ENCODE peak calls at places on chromosomes 6 and 20, in nine cellular contexts. R, H, K, Q, X, S, P, J and D are unnamed samples.

GRCh38 chr6:100173211-100173610 is 179.2 kb upstream of the MCHR2 start:
- DNase-seq in R (no peak), H (no peak), K (no peak), Q (no peak), X (no peak), S (no peak), P (no peak), J (no peak), D (no peak)

GRCh38 chr6:33597551-33598322 is 17.7 kb upstream of the BAK1 start:
- DNase-seq in R (no peak), H (no peak), K (no peak), Q (no peak), X (no peak), S (no peak), P (no peak), J (no peak), D (no peak)

GRCh38 chr20:50701055-50701963 is 10.0 kb upstream of the RIPOR3 start:
- DNase-seq in R (no peak), H (no peak), K (no peak), Q (no peak), X (no peak), S (peak; percentile 68), P (no peak), J (no peak), D (no peak)

GRCh38 chr6:161057103-161058091 is 65.8 kb downstream of the MAP3K4 start:
- DNase-seq in R (no peak), H (no peak), K (no peak), Q (no peak), X (no peak), S (no peak), P (no peak), J (no peak), D (no peak)

GRCh38 chr6:70520575-70520974 is 46.2 kb upstream of the SDHAF4 start:
- DNase-seq in R (peak; percentile 15), H (no peak), K (no peak), Q (peak; percentile 38), X (no peak), S (peak; percentile 3), P (no peak), J (no peak), D (no peak)

GRCh38 chr6:89047473-89047872 is 33.1 kb upstream of the PNRC1 start:
- DNase-seq in R (no peak), H (no peak), K (no peak), Q (no peak), X (no peak), S (peak; percentile 65), P (no peak), J (no peak), D (no peak)

GRCh38 chr6:30724906-30725667 is 4.9 kb downstream of the TUBB start:
- DNase-seq in R (no peak), H (no peak), K (no peak), Q (peak; percentile 42), X (no peak), S (no peak), P (no peak), J (no peak), D (no peak)

GRCh38 chr6:161635975-161636374 is 362.1 kb upstream of the AGPAT4 start:
- DNase-seq in R (no peak), H (no peak), K (no peak), Q (no peak), X (no peak), S (no peak), P (no peak), J (no peak), D (no peak)

GRCh38 chr20:45407783-45408645 is at the start of gene DBNDD2:
- DNase-seq in R (no peak), H (no peak), K (no peak), Q (no peak), X (no peak), S (no peak), P (no peak), J (no peak), D (no peak)

GRCh38 chr20:63955281-63955845 is 853 bp downstream of the UCKL1 start:
- DNase-seq in R (no peak), H (no peak), K (peak; percentile 84), Q (peak; percentile 33), X (no peak), S (peak; percentile 36), P (no peak), J (no peak), D (no peak)

GRCh38 chr6:153129873-153130514 is 1.1 kb downstream of the RGS17 start:
- DNase-seq in R (no peak), H (no peak), K (no peak), Q (no peak), X (no peak), S (no peak), P (no peak), J (no peak), D (no peak)

GRCh38 chr6:87407896-87408720 is at the start of gene CFAP206:
- DNase-seq in R (peak; percentile 80), H (peak; percentile 51), K (peak; percentile 93), Q (peak; percentile 90), X (peak; percentile 26), S (peak; percentile 84), P (peak; percentile 69), J (peak; percentile 40), D (peak; percentile 84)

GRCh38 chr6:157271441-157271840 is 51.9 kb downstream of the TMEM242 start:
- DNase-seq in R (no peak), H (no peak), K (no peak), Q (no peak), X (no peak), S (no peak), P (no peak), J (no peak), D (no peak)

GRCh38 chr6:162468326-162468725 is 259.2 kb downstream of the PRKN start:
- DNase-seq in R (no peak), H (no peak), K (no peak), Q (no peak), X (no peak), S (no peak), P (no peak), J (no peak), D (no peak)

GRCh38 chr6:44151348-44152108 is 7.1 kb upstream of the CAPN11 start:
- DNase-seq in R (peak; percentile 67), H (no peak), K (peak; percentile 94), Q (no peak), X (no peak), S (peak; percentile 71), P (peak; percentile 48), J (no peak), D (peak; percentile 86)

GRCh38 chr6:96948631-96949030 is 24.1 kb downstream of the KLHL32 start:
- DNase-seq in R (no peak), H (no peak), K (no peak), Q (no peak), X (no peak), S (no peak), P (no peak), J (no peak), D (no peak)

GRCh38 chr20:10586296-10586695 is 87.5 kb downstream of the JAG1 start:
- DNase-seq in R (no peak), H (no peak), K (no peak), Q (no peak), X (no peak), S (no peak), P (no peak), J (no peak), D (no peak)

GRCh38 chr6:158000530-158001307 is 19.1 kb downstream of the SYNJ2 start:
- DNase-seq in R (no peak), H (no peak), K (no peak), Q (peak; percentile 25), X (no peak), S (no peak), P (no peak), J (no peak), D (no peak)

GRCh38 chr6:54135665-54136370 is 24.6 kb downstream of the MLIP start:
- DNase-seq in R (no peak), H (no peak), K (no peak), Q (no peak), X (no peak), S (peak; percentile 45), P (no peak), J (no peak), D (no peak)

GRCh38 chr6:39366875-39367618 is 44.5 kb upstream of the KCNK16 start:
- DNase-seq in R (no peak), H (no peak), K (peak; percentile 40), Q (peak; percentile 8), X (no peak), S (no peak), P (no peak), J (no peak), D (no peak)

GRCh38 chr6:157651731-157652490 is 171.1 kb upstream of the SNX9 start:
- DNase-seq in R (no peak), H (no peak), K (no peak), Q (no peak), X (no peak), S (no peak), P (no peak), J (no peak), D (no peak)

GRCh38 chr20:10316582-10316981 is 98.0 kb downstream of the SNAP25 start:
- DNase-seq in R (no peak), H (no peak), K (no peak), Q (peak; percentile 24), X (no peak), S (peak; percentile 76), P (no peak), J (no peak), D (peak; percentile 31)

GRCh38 chr6:138107078-138107751 is at the start of gene PERP:
- DNase-seq in R (peak; percentile 34), H (no peak), K (peak; percentile 82), Q (peak; percentile 80), X (no peak), S (peak; percentile 68), P (peak; percentile 53), J (peak; percentile 20), D (peak; percentile 74)

GRCh38 chr20:59525500-59526241 is 78.7 kb upstream of the PHACTR3 start:
- DNase-seq in R (no peak), H (no peak), K (peak; percentile 64), Q (peak; percentile 78), X (no peak), S (peak; percentile 43), P (peak; percentile 41), J (no peak), D (peak; percentile 46)

GRCh38 chr6:155023717-155024116 is 28.6 kb downstream of the TIAM2 start:
- DNase-seq in R (no peak), H (no peak), K (no peak), Q (no peak), X (no peak), S (no peak), P (no peak), J (no peak), D (no peak)

GRCh38 chr6:168123165-168123911 is 44.3 kb upstream of the FRMD1 start:
- DNase-seq in R (no peak), H (no peak), K (peak; percentile 9), Q (no peak), X (no peak), S (no peak), P (no peak), J (no peak), D (no peak)

GRCh38 chr6:45105170-45105820 is 222.8 kb upstream of the RUNX2 start:
- DNase-seq in R (no peak), H (no peak), K (no peak), Q (no peak), X (no peak), S (no peak), P (no peak), J (no peak), D (no peak)

GRCh38 chr20:37238426-37238825 is 23.2 kb downstream of the GHRH start:
- DNase-seq in R (no peak), H (no peak), K (no peak), Q (no peak), X (no peak), S (no peak), P (no peak), J (no peak), D (no peak)

GRCh38 chr6:110067837-110068591 is 89.9 kb downstream of the GPR6 start:
- DNase-seq in R (no peak), H (no peak), K (no peak), Q (no peak), X (no peak), S (no peak), P (no peak), J (no peak), D (no peak)